ENCODE peak calls at places on chromosomes 6 and 20, in ten cellular contexts. V is AG09309, J is A549, D is left lung, G is mucosa of descending colon, P is epithelial cell of proximal tubule, Y is AG04449, U is fibroblast of villous mesenchyme, Z is ovary, A is psoas muscle. S is an unnamed sample.

GRCh38 chr20:57006411-57007170 is 259.9 kb downstream of the BMP7 start:
- DNase-seq in D (no peak), J (peak; percentile 42), P (no peak), V (no peak), A (no peak), Y (peak; percentile 16), G (no peak), Z (no peak), U (peak; percentile 81), S (no peak)

GRCh38 chr6:33834401-33835392 is 30.9 kb upstream of the MLN start:
- DNase-seq in G (peak; percentile 33), V (no peak), U (no peak), D (no peak), J (no peak), Y (no peak), Z (no peak), P (no peak), A (no peak), S (no peak)

GRCh38 chr6:169654590-169655391 is 47.0 kb downstream of the WDR27 start:
- DNase-seq in D (peak; percentile 70), Z (peak; percentile 78), U (peak; percentile 79), V (peak; percentile 17), G (peak; percentile 87), A (peak; percentile 87), J (peak; percentile 32), Y (peak; percentile 23), P (no peak), S (peak; percentile 69)

GRCh38 chr6:18242062-18242851 is 22.1 kb downstream of the DEK start:
- DNase-seq in P (peak; percentile 46), A (no peak), U (peak; percentile 88), V (peak; percentile 89), D (no peak), Z (no peak), J (peak; percentile 70), G (no peak), Y (peak; percentile 31), S (no peak)

GRCh38 chr6:33279971-33280511 is 3.1 kb downstream of the B3GALT4 start:
- DNase-seq in Y (no peak), D (no peak), Z (no peak), G (no peak), U (peak; percentile 47), J (peak; percentile 85), A (no peak), V (no peak), P (no peak), S (no peak)

GRCh38 chr6:20875369-20875963 is 341.2 kb downstream of the CDKAL1 start:
- DNase-seq in G (no peak), Y (no peak), U (peak; percentile 54), D (no peak), Z (peak; percentile 52), P (peak; percentile 43), V (no peak), A (no peak), J (peak; percentile 40), S (no peak)

GRCh38 chr20:12358006-12358654 is 440.4 kb downstream of the BTBD3 start:
- DNase-seq in V (no peak), A (no peak), J (peak; percentile 23), D (no peak), Z (no peak), G (no peak), U (peak; percentile 12), P (no peak), Y (no peak), S (no peak)

GRCh38 chr6:41413250-41413649 is 77.8 kb downstream of the NCR2 start:
- DNase-seq in V (no peak), Y (no peak), D (no peak), P (no peak), J (no peak), Z (no peak), A (no peak), G (no peak), U (no peak), S (no peak)

GRCh38 chr6:112254921-112255320 is 554 bp upstream of the LAMA4 start:
- DNase-seq in V (no peak), Y (no peak), U (no peak), G (no peak), D (no peak), A (no peak), Z (no peak), J (no peak), P (no peak), S (no peak)

GRCh38 chr6:112251170-112251945 is 3.0 kb downstream of the LAMA4 start:
- DNase-seq in Y (peak; percentile 46), U (peak; percentile 87), V (no peak), P (no peak), D (no peak), Z (peak; percentile 79), G (no peak), J (no peak), A (peak; percentile 73), S (no peak)

GRCh38 chr6:112252571-112253504 is 1.5 kb downstream of the LAMA4 start:
- DNase-seq in Z (no peak), Y (no peak), J (no peak), A (no peak), P (no peak), U (no peak), G (no peak), V (no peak), D (no peak), S (no peak)

GRCh38 chr6:112253842-112254816 is at the start of gene LAMA4:
- DNase-seq in V (no peak), P (no peak), A (peak; percentile 71), D (peak; percentile 78), G (no peak), U (peak; percentile 64), Z (peak; percentile 60), Y (no peak), J (peak; percentile 5), S (no peak)

DNA sequence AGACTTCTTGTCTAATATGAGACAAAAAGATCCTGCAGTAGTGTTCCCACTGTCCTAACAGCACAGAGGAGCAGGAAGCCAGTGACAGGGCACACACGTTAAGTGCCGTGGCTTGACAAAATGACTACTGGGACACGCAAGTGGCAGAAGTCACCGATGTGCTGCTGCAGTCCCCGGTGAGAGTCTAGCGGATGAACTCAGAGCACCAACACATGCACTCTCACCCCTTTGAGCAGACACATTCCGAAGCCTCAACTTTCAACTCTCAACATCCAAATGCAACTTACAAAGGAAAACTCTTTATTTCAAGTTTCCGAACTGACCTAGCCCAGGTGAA is 894 bp downstream of the LAMA4 start:
- DNase-seq in U (no peak), A (no peak), D (no peak), J (no peak), P (no peak), Y (no peak), V (no peak), Z (no peak), G (no peak), S (no peak)
- H3K4me3 ChIP-seq in U (peak overlapping the region; percentile 69), A (peak overlapping the region; percentile 85), D (peak overlapping the region; percentile 49), J (peak overlapping the region; percentile 57), P (peak overlapping the region; percentile 85), Y (peak overlapping the region; percentile 80), V (peak overlapping the region; percentile 56), Z (peak overlapping the region; percentile 83), G (peak overlapping the region; percentile 12), S (peak overlapping the region; percentile 43)

DNA sequence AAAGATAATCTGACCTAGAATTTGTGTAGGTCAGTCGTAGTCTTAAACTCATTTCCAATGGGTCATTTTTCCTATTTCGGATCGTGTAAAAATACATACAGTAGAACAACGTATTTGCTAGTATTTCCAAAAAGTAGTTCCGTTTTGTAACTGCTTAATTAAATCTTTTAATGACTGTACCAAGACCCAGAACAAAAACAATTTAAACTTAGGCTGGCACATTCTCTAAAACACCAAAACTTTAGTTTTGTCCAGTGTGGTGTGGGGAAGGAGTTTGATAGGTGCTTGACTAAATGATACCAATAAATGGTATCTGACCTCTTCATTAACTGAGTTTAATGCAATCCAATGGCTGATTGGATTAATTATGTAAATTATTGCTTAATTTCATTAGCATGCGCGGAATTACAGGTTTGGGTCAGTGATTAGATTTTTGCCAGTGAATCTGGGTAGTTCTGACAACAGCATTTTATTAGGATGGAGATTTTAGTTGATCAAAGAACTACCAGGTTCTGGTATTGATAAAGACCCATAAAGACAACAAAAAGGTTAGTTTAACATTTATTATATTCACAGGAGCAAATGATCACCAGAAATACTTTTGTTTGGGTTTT is 20.8 kb downstream of the OR2B2 start:
- DNase-seq in D (no peak), Y (no peak), P (no peak), U (no peak), G (no peak), J (no peak), Z (no peak), A (no peak), V (no peak), S (peak; percentile 2)
- H3K4me3 ChIP-seq in D (peak overlapping the region; percentile 28), Y (peak overlapping the region; percentile 69), P (peak overlapping the region; percentile 71), U (peak overlapping the region; percentile 57), G (no peak overlapping the region), J (peak overlapping the region; percentile 73), Z (no peak overlapping the region), A (peak overlapping the region; percentile 54), V (no peak overlapping the region), S (peak overlapping the region; percentile 59)

GRCh38 chr6:158849899-158850806 is 31.0 kb upstream of the EZR start:
- DNase-seq in D (no peak), Z (no peak), U (peak; percentile 91), A (no peak), G (no peak), J (peak; percentile 97), V (no peak), P (peak; percentile 74), Y (peak; percentile 90), S (peak; percentile 81)
- H3K4me3 ChIP-seq in D (no peak overlapping the region), Z (no peak overlapping the region), U (peak overlapping the region; percentile 12), A (no peak overlapping the region), G (no peak overlapping the region), J (peak overlapping the region; percentile 28), V (no peak overlapping the region), P (peak overlapping the region; percentile 1), Y (peak overlapping the region; percentile 16), S (no peak overlapping the region)

GRCh38 chr6:90605749-90606344 is 19.0 kb upstream of the MAP3K7 start:
- DNase-seq in V (no peak), J (no peak), Y (no peak), U (no peak), G (no peak), P (no peak), D (no peak), A (no peak), Z (no peak), S (no peak)

GRCh38 chr6:90611996-90612690 is 25.3 kb upstream of the MAP3K7 start:
- DNase-seq in A (no peak), V (no peak), Y (no peak), J (no peak), Z (peak; percentile 13), D (peak; percentile 66), G (no peak), U (no peak), P (no peak), S (no peak)

GRCh38 chr6:90610671-90611542 is 24.0 kb upstream of the MAP3K7 start:
- DNase-seq in P (no peak), G (peak; percentile 44), V (no peak), U (peak; percentile 14), D (peak; percentile 80), A (peak; percentile 55), J (peak; percentile 0), Z (peak; percentile 61), Y (no peak), S (peak; percentile 13)

GRCh38 chr6:90610291-90610670 is 23.4 kb upstream of the MAP3K7 start:
- DNase-seq in Z (peak; percentile 36), G (no peak), U (peak; percentile 8), A (no peak), Y (no peak), D (peak; percentile 41), V (no peak), P (no peak), J (no peak), S (no peak)

DNA sequence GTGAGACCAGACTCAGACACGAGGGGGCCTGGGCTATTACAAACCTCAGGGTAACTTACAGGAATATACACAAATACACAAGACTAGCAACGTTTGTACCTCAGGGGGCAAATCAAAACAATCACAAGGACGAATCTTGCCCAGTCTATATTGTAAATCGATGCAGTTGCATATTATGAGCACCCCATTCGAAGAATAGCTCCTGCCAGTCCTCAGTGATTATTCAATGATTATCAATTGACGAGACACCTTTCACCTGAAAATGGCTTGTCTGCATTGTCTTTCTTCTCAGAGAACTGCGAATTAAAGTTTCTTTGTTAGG is 24.6 kb upstream of the MAP3K7 start:
- DNase-seq in G (no peak), Y (no peak), P (no peak), D (no peak), V (no peak), J (no peak), U (no peak), Z (no peak), A (no peak), S (no peak)
- H3K4me3 ChIP-seq in G (no peak overlapping the region), Y (peak overlapping the region; percentile 60), P (peak overlapping the region; percentile 48), D (peak overlapping the region; percentile 37), V (peak overlapping the region; percentile 64), J (peak overlapping the region; percentile 46), U (peak overlapping the region; percentile 58), Z (peak overlapping the region; percentile 50), A (peak overlapping the region; percentile 66), S (peak overlapping the region; percentile 65)

S was measured in naive thymus-derived CD4-positive, alpha-beta T cell.